ENCODE peak calls at places on chromosome 18, in six cellular contexts. K is activated effector memory CD4-positive, alpha-beta T cell treated with anti-CD3 and anti-CD28 coated beads, Interleukin-2, amount 50 U/mL, for 16 hours; V is GM03348; E is NCI-H446; R is left cardiac atrium; M is fibroblast of lung. A is an unnamed sample.

GRCh38 chr18:77065221-77065981 is 67.2 kb downstream of the MBP start:
- DNase-seq in K (peak; percentile 85), V (peak; percentile 84), E (no peak), R (peak; percentile 65), M (peak; percentile 98), A (no peak)

GRCh38 chr18:44548291-44549221 is 132.1 kb upstream of the SETBP1 start:
- DNase-seq in K (no peak), V (peak; percentile 46), E (no peak), R (no peak), M (peak; percentile 41), A (no peak)

GRCh38 chr18:22563098-22563707 is 145.5 kb upstream of the CTAGE1 start:
- DNase-seq in K (no peak), V (peak; percentile 82), E (no peak), R (no peak), M (peak; percentile 94), A (peak; percentile 36)

GRCh38 chr18:34544930-34545329 is 165.2 kb upstream of the DTNA start:
- DNase-seq in K (no peak), V (no peak), E (no peak), R (no peak), M (no peak), A (no peak)

GRCh38 chr18:13369756-13370510 is 151.4 kb downstream of the LDLRAD4 start:
- DNase-seq in K (no peak), V (peak; percentile 47), E (no peak), R (no peak), M (no peak), A (no peak)

GRCh38 chr18:41887100-41887499 is 67.9 kb upstream of the PIK3C3 start:
- DNase-seq in K (no peak), V (no peak), E (no peak), R (no peak), M (no peak), A (no peak)

GRCh38 chr18:75200644-75201272 is 8.2 kb downstream of the PTGR3 start:
- DNase-seq in K (no peak), V (no peak), E (no peak), R (no peak), M (no peak), A (no peak)

GRCh38 chr18:57915848-57916596 is 112.9 kb upstream of the ATP8B1 start:
- DNase-seq in K (no peak), V (no peak), E (peak; percentile 70), R (no peak), M (peak; percentile 57), A (no peak)

GRCh38 chr18:45690975-45691815 is 32.8 kb upstream of the SLC14A1 start:
- DNase-seq in K (peak; percentile 89), V (peak; percentile 86), E (peak; percentile 54), R (peak; percentile 83), M (peak; percentile 81), A (peak; percentile 73)

GRCh38 chr18:72541871-72542690 is 2.1 kb downstream of the CBLN2 start:
- DNase-seq in K (no peak), V (peak; percentile 7), E (no peak), R (no peak), M (no peak), A (no peak)

GRCh38 chr18:49024808-49025361 is 74.1 kb upstream of the SMAD7 start:
- DNase-seq in K (peak; percentile 50), V (no peak), E (no peak), R (no peak), M (no peak), A (no peak)

GRCh38 chr18:76493213-76494107 is 1.6 kb downstream of the ZNF516 start:
- DNase-seq in K (peak; percentile 66), V (peak; percentile 77), E (no peak), R (no peak), M (no peak), A (peak; percentile 40)

GRCh38 chr18:24014986-24015896 is 687 bp downstream of the TTC39C start:
- DNase-seq in K (peak; percentile 85), V (peak; percentile 83), E (no peak), R (peak; percentile 58), M (peak; percentile 71), A (peak; percentile 50)

GRCh38 chr18:21406111-21406510 is 164.1 kb downstream of the GREB1L start:
- DNase-seq in K (no peak), V (peak; percentile 23), E (no peak), R (no peak), M (no peak), A (no peak)

GRCh38 chr18:26941608-26942007 is 76.1 kb upstream of the AQP4 start:
- DNase-seq in K (no peak), V (no peak), E (no peak), R (no peak), M (no peak), A (no peak)

GRCh38 chr18:62486290-62486964 is 36.4 kb upstream of the ZCCHC2 start:
- DNase-seq in K (no peak), V (no peak), E (no peak), R (no peak), M (no peak), A (peak; percentile 69)

GRCh38 chr18:47944972-47945843 is 14.7 kb upstream of the SMAD2 start:
- DNase-seq in K (no peak), V (no peak), E (no peak), R (no peak), M (peak; percentile 9), A (no peak)

GRCh38 chr18:55406374-55407045 is 181.5 kb downstream of the TCF4 start:
- DNase-seq in K (no peak), V (no peak), E (peak; percentile 86), R (no peak), M (no peak), A (no peak)

GRCh38 chr18:9575558-9575957 is 38.8 kb downstream of the PPP4R1 start:
- DNase-seq in K (no peak), V (no peak), E (no peak), R (peak; percentile 79), M (peak; percentile 99), A (peak; percentile 93)

GRCh38 chr18:34956663-34957062 is 84.5 kb upstream of the MAPRE2 start:
- DNase-seq in K (no peak), V (no peak), E (no peak), R (no peak), M (peak; percentile 51), A (no peak)

GRCh38 chr18:48819276-48819675 is 131.5 kb downstream of the SMAD7 start:
- DNase-seq in K (no peak), V (no peak), E (no peak), R (peak; percentile 78), M (no peak), A (peak; percentile 4)

GRCh38 chr18:51255694-51256093 is 58.2 kb upstream of the MEX3C start:
- DNase-seq in K (no peak), V (no peak), E (no peak), R (no peak), M (no peak), A (no peak)

GRCh38 chr18:54946149-54946581 is 13.1 kb downstream of the CCDC68 start:
- DNase-seq in K (peak; percentile 64), V (no peak), E (no peak), R (peak; percentile 60), M (peak; percentile 56), A (peak; percentile 78)

GRCh38 chr18:13372405-13372995 is 153.9 kb downstream of the LDLRAD4 start:
- DNase-seq in K (no peak), V (peak; percentile 57), E (no peak), R (no peak), M (no peak), A (no peak)

GRCh38 chr18:56240405-56240804 is 398.0 kb downstream of the TXNL1 start:
- DNase-seq in K (no peak), V (no peak), E (no peak), R (no peak), M (peak; percentile 71), A (no peak)

GRCh38 chr18:79801217-79801616 is 3.5 kb downstream of the KCNG2 start:
- DNase-seq in K (peak; percentile 55), V (no peak), E (no peak), R (no peak), M (no peak), A (no peak)

GRCh38 chr18:49788327-49788908 is 24.9 kb downstream of the ACAA2 start:
- DNase-seq in K (no peak), V (no peak), E (no peak), R (no peak), M (peak; percentile 42), A (no peak)

GRCh38 chr18:49548266-49548665 is 13.6 kb upstream of the LIPG start:
- DNase-seq in K (no peak), V (no peak), E (no peak), R (no peak), M (peak; percentile 71), A (no peak)

GRCh38 chr18:34709104-34709503 is 994 bp upstream of the DTNA start:
- DNase-seq in K (no peak), V (peak; percentile 71), E (no peak), R (no peak), M (peak; percentile 91), A (no peak)

GRCh38 chr18:50797147-50797546 is 22.7 kb downstream of the MRO start:
- DNase-seq in K (no peak), V (no peak), E (no peak), R (no peak), M (no peak), A (peak; percentile 60)

GRCh38 chr18:32884543-32884942 is 111.7 kb upstream of the KLHL14 start:
- DNase-seq in K (no peak), V (no peak), E (no peak), R (no peak), M (no peak), A (no peak)

GRCh38 chr18:74139888-74140287 is 7.7 kb downstream of the FBXO15 start:
- DNase-seq in K (no peak), V (peak; percentile 47), E (no peak), R (no peak), M (peak; percentile 34), A (no peak)